ENCODE peak calls at places on chromosomes 5 and 9, in seven cellular contexts. One of them, this sample, is unnamed.

GRCh38 chr5:67358186-67358585 is 161.6 kb upstream of the CD180 start:
- DNase-seq in thoracic aorta: no peak
- DNase-seq in CD8-positive, alpha-beta T cell: no peak
- DNase-seq in fibroblast of mammary gland: peak
- DNase-seq in RWPE2: no peak
- DNase-seq in heart right ventricle: no peak
- DNase-seq in GM23248: peak
- DNase-seq in this sample: no peak

GRCh38 chr5:169860585-169860984 is 119.7 kb downstream of the INSYN2B start:
- DNase-seq in thoracic aorta: no peak
- DNase-seq in CD8-positive, alpha-beta T cell: no peak
- DNase-seq in fibroblast of mammary gland: no peak
- DNase-seq in RWPE2: no peak
- DNase-seq in heart right ventricle: no peak
- DNase-seq in GM23248: no peak
- DNase-seq in this sample: no peak

GRCh38 chr5:96090205-96090604 is 128.6 kb upstream of the ELL2 start:
- DNase-seq in thoracic aorta: no peak
- DNase-seq in CD8-positive, alpha-beta T cell: no peak
- DNase-seq in fibroblast of mammary gland: no peak
- DNase-seq in RWPE2: no peak
- DNase-seq in heart right ventricle: no peak
- DNase-seq in GM23248: no peak
- DNase-seq in this sample: no peak

GRCh38 chr9:109996936-109997580 is 210.9 kb downstream of the C9orf152 start:
- DNase-seq in thoracic aorta: no peak
- DNase-seq in CD8-positive, alpha-beta T cell: no peak
- DNase-seq in fibroblast of mammary gland: no peak
- DNase-seq in RWPE2: no peak
- DNase-seq in heart right ventricle: no peak
- DNase-seq in GM23248: no peak
- DNase-seq in this sample: no peak

GRCh38 chr5:150554857-150555256 is 46.9 kb downstream of the NDST1 start:
- DNase-seq in thoracic aorta: no peak
- DNase-seq in CD8-positive, alpha-beta T cell: no peak
- DNase-seq in fibroblast of mammary gland: no peak
- DNase-seq in RWPE2: no peak
- DNase-seq in heart right ventricle: no peak
- DNase-seq in GM23248: peak
- DNase-seq in this sample: no peak

GRCh38 chr5:150155258-150156032 is at the start of gene PDGFRB:
- DNase-seq in thoracic aorta: peak
- DNase-seq in CD8-positive, alpha-beta T cell: peak
- DNase-seq in fibroblast of mammary gland: peak
- DNase-seq in RWPE2: no peak
- DNase-seq in heart right ventricle: peak
- DNase-seq in GM23248: peak
- DNase-seq in this sample: peak

GRCh38 chr5:161535762-161536161 is 10.8 kb downstream of the GABRB2 start:
- DNase-seq in thoracic aorta: no peak
- DNase-seq in CD8-positive, alpha-beta T cell: no peak
- DNase-seq in fibroblast of mammary gland: no peak
- DNase-seq in RWPE2: no peak
- DNase-seq in heart right ventricle: no peak
- DNase-seq in GM23248: no peak
- DNase-seq in this sample: no peak

GRCh38 chr9:26949604-26950003 is 2.6 kb upstream of the PLAA start:
- DNase-seq in thoracic aorta: no peak
- DNase-seq in CD8-positive, alpha-beta T cell: no peak
- DNase-seq in fibroblast of mammary gland: peak
- DNase-seq in RWPE2: no peak
- DNase-seq in heart right ventricle: no peak
- DNase-seq in GM23248: peak
- DNase-seq in this sample: no peak

GRCh38 chr9:97387504-97387886 is 24.4 kb upstream of the TDRD7 start:
- DNase-seq in thoracic aorta: no peak
- DNase-seq in CD8-positive, alpha-beta T cell: no peak
- DNase-seq in fibroblast of mammary gland: no peak
- DNase-seq in RWPE2: no peak
- DNase-seq in heart right ventricle: no peak
- DNase-seq in GM23248: no peak
- DNase-seq in this sample: no peak

GRCh38 chr9:132372177-132373095 is 17.6 kb upstream of the SETX start:
- DNase-seq in thoracic aorta: no peak
- DNase-seq in CD8-positive, alpha-beta T cell: no peak
- DNase-seq in fibroblast of mammary gland: no peak
- DNase-seq in RWPE2: no peak
- DNase-seq in heart right ventricle: peak
- DNase-seq in GM23248: peak
- DNase-seq in this sample: peak

GRCh38 chr9:121261107-121261460 is 6.9 kb upstream of the GSN start:
- DNase-seq in thoracic aorta: no peak
- DNase-seq in CD8-positive, alpha-beta T cell: no peak
- DNase-seq in fibroblast of mammary gland: peak
- DNase-seq in RWPE2: no peak
- DNase-seq in heart right ventricle: no peak
- DNase-seq in GM23248: peak
- DNase-seq in this sample: no peak

GRCh38 chr9:76658510-76659231 is 105.6 kb upstream of the PCA3 start:
- DNase-seq in thoracic aorta: no peak
- DNase-seq in CD8-positive, alpha-beta T cell: no peak
- DNase-seq in fibroblast of mammary gland: peak
- DNase-seq in RWPE2: no peak
- DNase-seq in heart right ventricle: no peak
- DNase-seq in GM23248: peak
- DNase-seq in this sample: no peak

GRCh38 chr5:57432876-57433275 is 49.7 kb downstream of the ACTBL2 start:
- DNase-seq in thoracic aorta: no peak
- DNase-seq in CD8-positive, alpha-beta T cell: no peak
- DNase-seq in fibroblast of mammary gland: peak
- DNase-seq in RWPE2: no peak
- DNase-seq in heart right ventricle: no peak
- DNase-seq in GM23248: no peak
- DNase-seq in this sample: no peak

GRCh38 chr9:129422843-129423700 is 197.8 kb downstream of the C9orf50 start:
- DNase-seq in thoracic aorta: no peak
- DNase-seq in CD8-positive, alpha-beta T cell: no peak
- DNase-seq in fibroblast of mammary gland: no peak
- DNase-seq in RWPE2: no peak
- DNase-seq in heart right ventricle: no peak
- DNase-seq in GM23248: no peak
- DNase-seq in this sample: no peak

GRCh38 chr5:144453753-144454152 is 283.1 kb downstream of the KCTD16 start:
- DNase-seq in thoracic aorta: no peak
- DNase-seq in CD8-positive, alpha-beta T cell: no peak
- DNase-seq in fibroblast of mammary gland: no peak
- DNase-seq in RWPE2: no peak
- DNase-seq in heart right ventricle: no peak
- DNase-seq in GM23248: no peak
- DNase-seq in this sample: no peak

GRCh38 chr5:124061663-124062062 is 549.7 kb downstream of the CSNK1G3 start:
- DNase-seq in thoracic aorta: no peak
- DNase-seq in CD8-positive, alpha-beta T cell: no peak
- DNase-seq in fibroblast of mammary gland: peak
- DNase-seq in RWPE2: no peak
- DNase-seq in heart right ventricle: no peak
- DNase-seq in GM23248: peak
- DNase-seq in this sample: no peak

GRCh38 chr5:61821561-61821960 is 484.4 kb upstream of the KIF2A start:
- DNase-seq in thoracic aorta: no peak
- DNase-seq in CD8-positive, alpha-beta T cell: no peak
- DNase-seq in fibroblast of mammary gland: no peak
- DNase-seq in RWPE2: no peak
- DNase-seq in heart right ventricle: no peak
- DNase-seq in GM23248: no peak
- DNase-seq in this sample: no peak

GRCh38 chr5:61822584-61822983 is 483.4 kb upstream of the KIF2A start:
- DNase-seq in thoracic aorta: no peak
- DNase-seq in CD8-positive, alpha-beta T cell: no peak
- DNase-seq in fibroblast of mammary gland: no peak
- DNase-seq in RWPE2: no peak
- DNase-seq in heart right ventricle: no peak
- DNase-seq in GM23248: no peak
- DNase-seq in this sample: no peak

GRCh38 chr5:61824396-61824795 is 481.6 kb upstream of the KIF2A start:
- DNase-seq in thoracic aorta: no peak
- DNase-seq in CD8-positive, alpha-beta T cell: no peak
- DNase-seq in fibroblast of mammary gland: peak
- DNase-seq in RWPE2: no peak
- DNase-seq in heart right ventricle: no peak
- DNase-seq in GM23248: peak
- DNase-seq in this sample: no peak

GRCh38 chr5:61827445-61827975 is 478.5 kb upstream of the KIF2A start:
- DNase-seq in thoracic aorta: no peak
- DNase-seq in CD8-positive, alpha-beta T cell: no peak
- DNase-seq in fibroblast of mammary gland: no peak
- DNase-seq in RWPE2: no peak
- DNase-seq in heart right ventricle: no peak
- DNase-seq in GM23248: no peak
- DNase-seq in this sample: no peak

DNA sequence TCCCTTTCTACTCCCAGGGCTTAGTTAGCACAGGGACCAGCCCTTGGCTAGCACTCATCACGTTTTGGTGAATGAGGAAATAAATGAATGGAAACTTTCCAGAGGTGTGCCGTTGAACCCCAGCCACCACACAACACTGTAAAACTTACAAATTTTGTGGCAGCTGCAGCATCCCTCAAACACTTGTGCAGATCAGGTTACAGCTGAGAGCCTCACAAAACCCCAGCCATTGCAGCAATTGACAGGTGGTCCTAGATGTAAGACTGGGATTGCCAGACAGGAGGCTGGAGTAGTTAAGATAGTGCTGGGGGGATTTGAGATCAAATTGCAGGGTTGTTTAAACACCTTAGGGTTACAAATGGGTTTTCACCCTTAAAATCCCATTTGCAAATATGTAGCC is 482.2 kb upstream of the KIF2A start:
- DNase-seq in thoracic aorta: no peak
- DNase-seq in CD8-positive, alpha-beta T cell: no peak
- DNase-seq in fibroblast of mammary gland: no peak
- DNase-seq in RWPE2: no peak
- DNase-seq in heart right ventricle: no peak
- DNase-seq in GM23248: no peak
- DNase-seq in this sample: no peak
- H3K4me3 ChIP-seq in thoracic aorta: no peak
- H3K4me3 ChIP-seq in CD8-positive, alpha-beta T cell: no peak
- H3K4me3 ChIP-seq in fibroblast of mammary gland: no peak
- H3K4me3 ChIP-seq in RWPE2: no peak
- H3K4me3 ChIP-seq in heart right ventricle: no peak
- H3K4me3 ChIP-seq in GM23248: no peak
- H3K4me3 ChIP-seq in this sample: no peak

DNA sequence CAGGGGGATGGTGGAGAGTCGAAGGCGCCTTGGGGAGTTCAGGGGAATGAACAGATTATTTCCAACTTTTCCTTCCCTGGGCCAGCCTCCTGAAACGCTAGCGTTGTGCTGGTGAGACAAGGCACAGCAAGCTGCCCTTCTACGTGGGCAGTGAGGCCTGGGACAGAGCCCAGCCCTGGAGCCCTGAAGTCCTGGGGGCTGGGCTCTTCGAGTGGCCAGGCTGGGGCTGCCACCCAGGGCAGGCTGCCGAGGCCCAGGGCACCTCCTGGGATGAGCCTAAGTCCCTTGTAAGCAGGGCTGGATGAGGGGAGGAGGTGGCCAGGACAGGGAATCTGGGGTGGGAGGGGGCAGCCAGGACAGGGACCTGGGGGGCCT is 1.4 kb upstream of the LCN12 start:
- DNase-seq in thoracic aorta: no peak
- DNase-seq in CD8-positive, alpha-beta T cell: no peak
- DNase-seq in fibroblast of mammary gland: no peak
- DNase-seq in RWPE2: no peak
- DNase-seq in heart right ventricle: peak
- DNase-seq in GM23248: no peak
- DNase-seq in this sample: no peak
- H3K4me3 ChIP-seq in thoracic aorta: peak
- H3K4me3 ChIP-seq in CD8-positive, alpha-beta T cell: peak
- H3K4me3 ChIP-seq in fibroblast of mammary gland: no peak
- H3K4me3 ChIP-seq in RWPE2: peak
- H3K4me3 ChIP-seq in heart right ventricle: peak
- H3K4me3 ChIP-seq in GM23248: no peak
- H3K4me3 ChIP-seq in this sample: peak

DNA sequence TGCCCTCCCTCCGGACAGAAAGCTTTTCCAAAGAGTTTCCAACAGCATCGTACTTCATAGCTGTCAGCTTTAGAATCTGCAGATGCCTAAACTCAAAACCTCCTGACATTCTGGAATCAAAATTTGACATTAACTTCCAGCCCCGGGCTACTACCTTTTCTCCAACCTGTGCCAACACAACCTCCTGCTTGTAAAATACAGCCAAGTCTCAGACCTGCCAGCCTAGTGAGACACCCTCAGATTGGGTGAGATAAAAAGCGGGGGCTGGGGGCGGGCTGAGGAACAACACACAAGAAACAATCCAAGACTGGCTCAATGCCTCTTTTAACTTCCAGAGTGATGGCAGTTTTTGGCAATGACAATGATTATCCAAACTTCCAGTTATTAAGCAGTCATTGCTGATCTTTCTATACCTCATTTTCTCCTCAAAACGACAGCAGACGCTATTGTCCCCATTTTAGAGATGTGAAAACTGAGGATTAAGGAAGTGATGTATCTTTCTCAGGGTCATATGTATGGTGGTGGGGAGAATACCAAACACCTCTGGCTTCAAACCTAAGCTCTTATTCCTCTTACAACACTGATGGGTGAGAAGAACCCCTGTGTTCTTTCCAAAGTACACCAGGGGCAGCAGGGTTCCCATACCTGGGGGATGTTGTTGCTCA is 1.2 kb downstream of the TNC start:
- DNase-seq in thoracic aorta: no peak
- DNase-seq in CD8-positive, alpha-beta T cell: no peak
- DNase-seq in fibroblast of mammary gland: no peak
- DNase-seq in RWPE2: peak
- DNase-seq in heart right ventricle: no peak
- DNase-seq in GM23248: no peak
- DNase-seq in this sample: no peak
- H3K4me3 ChIP-seq in thoracic aorta: peak
- H3K4me3 ChIP-seq in CD8-positive, alpha-beta T cell: no peak
- H3K4me3 ChIP-seq in fibroblast of mammary gland: peak
- H3K4me3 ChIP-seq in RWPE2: peak
- H3K4me3 ChIP-seq in heart right ventricle: peak
- H3K4me3 ChIP-seq in GM23248: peak
- H3K4me3 ChIP-seq in this sample: peak

GRCh38 chr9:16730162-16730561 is 140.3 kb downstream of the BNC2 start:
- DNase-seq in thoracic aorta: no peak
- DNase-seq in CD8-positive, alpha-beta T cell: no peak
- DNase-seq in fibroblast of mammary gland: no peak
- DNase-seq in RWPE2: no peak
- DNase-seq in heart right ventricle: no peak
- DNase-seq in GM23248: no peak
- DNase-seq in this sample: no peak

GRCh38 chr9:16735000-16735399 is 135.5 kb downstream of the BNC2 start:
- DNase-seq in thoracic aorta: no peak
- DNase-seq in CD8-positive, alpha-beta T cell: no peak
- DNase-seq in fibroblast of mammary gland: no peak
- DNase-seq in RWPE2: no peak
- DNase-seq in heart right ventricle: no peak
- DNase-seq in GM23248: no peak
- DNase-seq in this sample: no peak

GRCh38 chr9:16728128-16728505 is 142.4 kb downstream of the BNC2 start:
- DNase-seq in thoracic aorta: no peak
- DNase-seq in CD8-positive, alpha-beta T cell: no peak
- DNase-seq in fibroblast of mammary gland: peak
- DNase-seq in RWPE2: no peak
- DNase-seq in heart right ventricle: no peak
- DNase-seq in GM23248: peak
- DNase-seq in this sample: no peak

GRCh38 chr9:16729656-16730055 is 140.8 kb downstream of the BNC2 start:
- DNase-seq in thoracic aorta: no peak
- DNase-seq in CD8-positive, alpha-beta T cell: no peak
- DNase-seq in fibroblast of mammary gland: peak
- DNase-seq in RWPE2: no peak
- DNase-seq in heart right ventricle: no peak
- DNase-seq in GM23248: no peak
- DNase-seq in this sample: no peak

GRCh38 chr9:16732546-16732945 is 137.9 kb downstream of the BNC2 start:
- DNase-seq in thoracic aorta: no peak
- DNase-seq in CD8-positive, alpha-beta T cell: no peak
- DNase-seq in fibroblast of mammary gland: no peak
- DNase-seq in RWPE2: no peak
- DNase-seq in heart right ventricle: no peak
- DNase-seq in GM23248: no peak
- DNase-seq in this sample: no peak
- H3K4me3 ChIP-seq in thoracic aorta: no peak
- H3K4me3 ChIP-seq in CD8-positive, alpha-beta T cell: no peak
- H3K4me3 ChIP-seq in fibroblast of mammary gland: no peak
- H3K4me3 ChIP-seq in RWPE2: no peak
- H3K4me3 ChIP-seq in heart right ventricle: no peak
- H3K4me3 ChIP-seq in GM23248: no peak
- H3K4me3 ChIP-seq in this sample: no peak

This sample was measured in ascending aorta.